ENCODE peak calls at places on chromosomes 5 and 9, in seven cellular contexts. K, U, A, C, D, R and L are unnamed samples.

GRCh38 chr5:82354543-82354942 is 76.4 kb upstream of the RPS23 start:
- DNase-seq in K (no peak), D (no peak), U (no peak), R (no peak), C (no peak), A (no peak), L (no peak)

GRCh38 chr5:139725073-139725830 is 70.4 kb upstream of the PSD2 start:
- DNase-seq in C (peak), D (peak), K (no peak), A (no peak), R (no peak), U (peak), L (no peak)

GRCh38 chr5:126044111-126044668 is 379.0 kb upstream of the GRAMD2B start:
- DNase-seq in K (no peak), A (no peak), U (no peak), C (peak), R (no peak), D (peak), L (no peak)

GRCh38 chr9:123287639-123288038 is 19.3 kb upstream of the STRBP start:
- DNase-seq in C (no peak), A (no peak), K (no peak), D (no peak), U (no peak), R (no peak), L (no peak)

GRCh38 chr5:141908796-141909195 is 14.9 kb upstream of the DELE1 start:
- DNase-seq in U (no peak), R (no peak), K (no peak), C (peak), D (peak), A (no peak), L (no peak)

GRCh38 chr9:18424132-18424531 is 49.8 kb upstream of the ADAMTSL1 start:
- DNase-seq in U (no peak), D (peak), C (peak), A (no peak), R (no peak), K (no peak), L (no peak)

GRCh38 chr9:128411373-128412119 is 9.1 kb upstream of the CERCAM start:
- DNase-seq in K (no peak), R (no peak), U (no peak), A (no peak), C (peak), D (no peak), L (no peak)

GRCh38 chr5:93436083-93436482 is 144.9 kb downstream of the NR2F1-AS1 start:
- DNase-seq in D (no peak), R (no peak), K (no peak), A (no peak), U (no peak), C (no peak), L (no peak)

GRCh38 chr9:132935021-132935420 is 9.4 kb downstream of the TSC1 start:
- DNase-seq in D (no peak), A (no peak), K (no peak), U (no peak), C (no peak), R (no peak), L (no peak)

GRCh38 chr9:93027750-93028149 is 30.8 kb upstream of the SUSD3 start:
- DNase-seq in U (no peak), D (no peak), R (no peak), C (no peak), K (no peak), A (no peak), L (no peak)

GRCh38 chr5:172679621-172680212 is 38.7 kb downstream of the NEURL1B start:
- DNase-seq in A (no peak), K (no peak), U (no peak), D (no peak), R (no peak), C (no peak), L (no peak)

GRCh38 chr9:76650692-76651091 is 113.5 kb upstream of the PCA3 start:
- DNase-seq in R (no peak), U (no peak), D (no peak), K (peak), A (no peak), C (no peak), L (no peak)

GRCh38 chr5:151450605-151451004 is 3.2 kb downstream of the SLC36A1 start:
- DNase-seq in A (no peak), R (no peak), K (no peak), U (peak), D (peak), C (no peak), L (no peak)

GRCh38 chr5:4868140-4868735 is 271.9 kb upstream of the ADAMTS16 start:
- DNase-seq in K (peak), A (no peak), D (no peak), R (peak), U (peak), C (peak), L (peak)

GRCh38 chr5:32505718-32506117 is 61.2 kb upstream of the ZFR start:
- DNase-seq in K (no peak), C (peak), U (no peak), A (no peak), D (peak), R (no peak), L (no peak)

GRCh38 chr5:32339878-32340277 is 27.1 kb upstream of the MTMR12 start:
- DNase-seq in R (peak), U (no peak), A (no peak), K (peak), D (no peak), C (no peak), L (no peak)

GRCh38 chr9:70525553-70525952 is 111.1 kb upstream of the KLF9 start:
- DNase-seq in A (no peak), R (no peak), U (no peak), K (no peak), C (peak), D (peak), L (no peak)

GRCh38 chr5:138179277-138179857 is 455 bp downstream of the KIF20A start:
- DNase-seq in A (no peak), C (peak), U (peak), K (peak), D (no peak), R (peak), L (peak)

GRCh38 chr9:95727947-95728546 is 147.4 kb upstream of the ERCC6L2 start:
- DNase-seq in D (no peak), U (no peak), C (no peak), R (no peak), K (no peak), A (no peak), L (no peak)

GRCh38 chr9:123807241-123807640 is 122.7 kb downstream of the DENND1A start:
- DNase-seq in U (no peak), R (no peak), A (no peak), D (no peak), C (peak), K (no peak), L (peak)

GRCh38 chr5:108681079-108681921 is 66.4 kb upstream of the FER start:
- DNase-seq in R (peak), C (peak), K (peak), U (peak), D (peak), A (peak), L (peak)

GRCh38 chr5:96629774-96630173 is 32.4 kb upstream of the CAST start:
- DNase-seq in U (peak), D (peak), C (peak), R (no peak), K (no peak), A (no peak), L (peak)

GRCh38 chr9:100352201-100352726 is 478 bp downstream of the TEX10 start:
- DNase-seq in R (peak), K (peak), A (no peak), C (peak), D (peak), U (no peak), L (peak)

GRCh38 chr5:136901-137300 is 44.9 kb downstream of the PLEKHG4B start:
- DNase-seq in D (no peak), A (no peak), K (no peak), R (no peak), U (no peak), C (peak), L (no peak)

GRCh38 chr9:77488439-77489126 is 159.5 kb downstream of the GNA14 start:
- DNase-seq in A (no peak), C (peak), K (peak), D (peak), R (peak), U (no peak), L (peak)

GRCh38 chr9:18753904-18754303 is 279.1 kb downstream of the SAXO1 start:
- DNase-seq in A (no peak), D (no peak), C (no peak), K (no peak), R (no peak), U (no peak), L (no peak)

GRCh38 chr9:71514344-71514975 is 253.9 kb downstream of the CEMIP2 start:
- DNase-seq in U (no peak), K (no peak), R (no peak), A (no peak), C (peak), D (no peak), L (no peak)

GRCh38 chr5:13640270-13640669 is 304.2 kb downstream of the DNAH5 start:
- DNase-seq in R (no peak), A (no peak), D (no peak), C (no peak), K (no peak), U (no peak), L (no peak)

GRCh38 chr9:14719231-14719923 is 3.2 kb downstream of the CER1 start:
- DNase-seq in D (no peak), K (no peak), C (no peak), U (no peak), A (no peak), R (no peak), L (no peak)

GRCh38 chr9:36037580-36038169 is 962 bp downstream of the RECK start:
- DNase-seq in K (peak), D (no peak), U (no peak), C (peak), A (no peak), R (no peak), L (no peak)

GRCh38 chr5:126508251-126508961 is 85.2 kb downstream of the GRAMD2B start:
- DNase-seq in K (no peak), A (no peak), R (no peak), D (no peak), U (no peak), C (no peak), L (no peak)

GRCh38 chr9:8879284-8879683 is 1079.7 kb upstream of the DMAC1 start:
- DNase-seq in A (no peak), C (no peak), R (no peak), D (no peak), K (no peak), U (no peak), L (no peak)

GRCh38 chr9:137387891-137388560 is 34.9 kb downstream of the EXD3 start:
- DNase-seq in D (no peak), A (no peak), U (no peak), K (no peak), C (no peak), R (no peak), L (no peak)

GRCh38 chr9:109574061-109574882 is 76.2 kb upstream of the PTPN3 start:
- DNase-seq in U (peak), D (peak), R (peak), A (peak), K (peak), C (peak), L (peak)

GRCh38 chr5:57698785-57699184 is 216.2 kb upstream of the ACTBL2 start:
- DNase-seq in R (no peak), U (peak), A (no peak), D (no peak), K (peak), C (peak), L (no peak)

GRCh38 chr9:89497978-89498844 is at the start of gene SEMA4D:
- DNase-seq in A (no peak), D (peak), C (peak), K (peak), U (no peak), R (peak), L (peak)

GRCh38 chr9:89496645-89497044 is 1.3 kb downstream of the SEMA4D start:
- DNase-seq in K (no peak), R (no peak), A (no peak), C (no peak), D (no peak), U (no peak), L (no peak)

GRCh38 chr9:89500008-89500407 is 2.1 kb upstream of the SEMA4D start:
- DNase-seq in A (no peak), C (no peak), D (no peak), R (no peak), U (no peak), K (no peak), L (no peak)

GRCh38 chr9:89497181-89497963 is 541 bp downstream of the SEMA4D start:
- DNase-seq in C (no peak), A (no peak), U (no peak), D (no peak), R (peak), K (peak), L (no peak)

GRCh38 chr9:89498845-89499480 is 1.1 kb upstream of the SEMA4D start:
- DNase-seq in A (no peak), R (peak), C (no peak), K (no peak), D (no peak), U (no peak), L (no peak)
- H2AFZ ChIP-seq in A (peak), R (peak), C (no peak), K (peak), D (no peak), U (no peak), L (no peak)

GRCh38 chr5:68381909-68382308 is 166.4 kb downstream of the PIK3R1 start:
- DNase-seq in C (no peak), K (no peak), U (no peak), A (no peak), R (no peak), D (no peak), L (no peak)
- H3K4me2 ChIP-seq in C (no peak), K (no peak), U (no peak), A (no peak), R (no peak), D (no peak), L (no peak)

GRCh38 chr5:39422036-39422606 is 2.7 kb downstream of the DAB2 start:
- DNase-seq in D (no peak), U (no peak), C (no peak), R (no peak), K (no peak), A (no peak), L (no peak)
- H3K4me3 ChIP-seq in D (peak), U (peak), C (peak), R (no peak), K (no peak), A (no peak), L (no peak)

GRCh38 chr5:111227805-111228204 is 3.6 kb downstream of the CAMK4 start:
- DNase-seq in C (peak), U (no peak), A (no peak), R (peak), D (peak), K (peak), L (no peak)
- H2AFZ ChIP-seq in C (no peak), U (no peak), A (peak), R (no peak), D (no peak), K (no peak), L (no peak)